ENCODE peak calls at places on chromosome 9, in eight cellular contexts. G is fibroblast of lung, R is A549, U is neural progenitor cell, D is dorsolateral prefrontal cortex, E is breast epithelium, S is coronary artery, N is hepatocyte. H is an unnamed sample.

GRCh38 chr9:105690742-105691141 is 3.6 kb upstream of the TMEM38B start:
- DNase-seq in D (no peak), U (no peak), N (no peak), G (no peak), E (no peak), S (no peak), R (peak; percentile 58), H (no peak)

GRCh38 chr9:71202931-71203330 is 81.5 kb upstream of the TRPM3 start:
- DNase-seq in N (no peak), G (peak; percentile 10), S (no peak), R (no peak), D (no peak), U (no peak), E (no peak), H (no peak)

GRCh38 chr9:109331353-109331752 is 10.5 kb upstream of the EPB41L4B start:
- DNase-seq in N (no peak), E (peak; percentile 97), D (no peak), U (no peak), R (no peak), G (peak; percentile 42), S (no peak), H (peak; percentile 96)

GRCh38 chr9:13144176-13144820 is 135.2 kb downstream of the MPDZ start:
- DNase-seq in S (no peak), E (no peak), D (no peak), R (no peak), U (no peak), G (peak; percentile 7), N (no peak), H (no peak)

GRCh38 chr9:1723616-1724015 is 291.5 kb upstream of the SMARCA2 start:
- DNase-seq in D (no peak), R (no peak), G (no peak), E (no peak), N (no peak), U (no peak), S (no peak), H (no peak)

GRCh38 chr9:131669234-131670172 is 70.4 kb downstream of the RAPGEF1 start:
- DNase-seq in E (no peak), D (no peak), U (no peak), R (no peak), S (no peak), N (no peak), G (no peak), H (no peak)

GRCh38 chr9:110650991-110651411 is 17.6 kb upstream of the MUSK start:
- DNase-seq in G (peak; percentile 94), D (no peak), E (no peak), U (no peak), R (no peak), S (no peak), N (peak; percentile 56), H (no peak)

GRCh38 chr9:133591116-133591910 is 17.9 kb downstream of the FAM163B start:
- DNase-seq in S (no peak), G (no peak), R (no peak), E (no peak), U (no peak), D (no peak), N (no peak), H (peak; percentile 46)

GRCh38 chr9:128706045-128706444 is 3.7 kb downstream of the PKN3 start:
- DNase-seq in D (no peak), N (no peak), S (no peak), U (no peak), G (no peak), E (no peak), R (no peak), H (no peak)

GRCh38 chr9:117034862-117035261 is 347.8 kb downstream of the TRIM32 start:
- DNase-seq in R (no peak), N (peak; percentile 26), E (no peak), G (peak; percentile 1), S (no peak), U (peak; percentile 79), D (no peak), H (no peak)

GRCh38 chr9:108783318-108784127 is 72.3 kb downstream of the ACTL7B start:
- DNase-seq in E (no peak), N (no peak), D (no peak), S (no peak), U (no peak), G (no peak), R (no peak), H (no peak)

DNA sequence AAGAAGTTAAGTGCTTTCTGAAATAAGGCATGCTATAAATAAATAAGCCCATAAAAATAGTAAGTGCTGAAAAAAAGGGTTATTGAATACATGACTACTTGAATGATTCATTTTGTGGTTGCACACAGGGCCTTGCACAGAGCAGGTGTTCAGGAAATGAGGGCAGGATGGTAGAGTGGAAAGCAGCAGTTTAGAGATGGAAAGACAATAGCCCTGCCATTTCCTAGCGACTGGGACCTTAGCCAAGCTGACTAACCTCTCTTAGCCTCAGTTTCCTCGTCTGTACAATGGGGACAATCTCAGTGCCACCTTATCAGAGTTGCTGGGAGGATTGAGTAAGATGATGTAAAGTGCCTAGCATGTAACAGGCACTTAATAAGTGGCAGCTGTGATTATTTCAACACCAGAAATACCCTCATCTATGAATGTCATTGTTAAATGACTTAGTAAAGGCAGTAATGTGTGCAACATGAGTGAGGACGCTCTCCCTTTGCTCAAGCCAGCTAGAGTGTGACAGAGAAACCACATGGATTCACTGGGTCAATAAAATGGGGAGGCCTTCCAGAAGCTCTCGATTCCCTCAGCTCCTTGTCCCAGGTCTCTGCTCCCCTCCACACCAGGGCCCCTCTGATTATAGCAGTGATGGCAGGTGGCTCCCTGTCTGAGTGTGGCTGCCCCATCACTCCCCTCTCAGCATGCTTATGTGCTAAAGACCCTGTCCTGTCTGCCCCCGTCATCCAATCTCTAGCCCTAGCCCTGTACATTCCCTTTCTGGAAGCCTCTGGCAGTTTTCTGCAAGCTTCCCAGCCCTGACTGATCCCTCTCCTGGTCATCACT is 16.0 kb upstream of the PHF19 start:
- DNase-seq in G (peak; percentile 92), D (no peak), N (no peak), R (no peak), S (no peak), U (no peak), E (no peak), H (no peak)
- H3K27ac ChIP-seq in G (no peak overlapping the region), D (no peak overlapping the region), N (peak overlapping the region; percentile 87), R (no peak overlapping the region), S (peak overlapping the region; percentile 79), U (no peak overlapping the region), E (peak overlapping the region; percentile 38), H (no peak overlapping the region)

DNA sequence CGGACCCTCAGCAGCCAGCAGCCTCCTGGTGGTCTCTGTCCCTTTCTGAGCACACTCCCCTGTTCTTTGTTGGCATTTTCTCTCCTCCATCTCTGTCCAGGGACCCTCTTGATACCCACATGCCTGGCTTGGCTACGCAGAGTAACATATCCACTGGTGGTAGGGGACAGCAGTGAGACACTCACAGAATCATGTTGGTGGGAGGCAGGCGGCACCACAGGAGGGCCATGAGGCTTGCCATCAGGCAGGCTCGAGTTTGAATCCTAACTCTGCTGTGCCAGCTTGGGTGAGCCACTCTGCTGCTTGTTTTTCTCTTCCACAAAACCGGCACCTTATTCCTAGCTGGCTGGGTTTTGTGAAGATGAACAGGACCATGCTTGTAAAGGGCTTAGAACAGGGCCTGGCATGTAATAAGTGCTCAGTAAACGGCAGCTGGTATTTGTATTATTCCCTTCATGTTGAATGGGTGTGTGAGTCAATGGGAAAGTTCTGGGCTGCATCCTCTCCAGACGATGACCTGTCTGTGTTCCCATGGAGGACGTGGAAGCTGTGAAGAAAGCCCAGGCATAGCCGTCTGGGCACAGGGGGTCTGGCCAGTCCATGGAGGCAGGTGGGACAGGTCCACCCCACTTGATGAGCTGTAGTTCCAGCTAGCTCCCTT is 2.3 kb downstream of the COL27A1 start:
- DNase-seq in E (no peak), G (peak; percentile 72), S (no peak), U (no peak), D (no peak), N (no peak), R (no peak), H (no peak)
- H3K4me3 ChIP-seq in E (no peak overlapping the region), G (no peak overlapping the region), S (no peak overlapping the region), U (no peak overlapping the region), D (no peak overlapping the region), N (no peak overlapping the region), R (no peak overlapping the region), H (no peak overlapping the region)

GRCh38 chr9:88072831-88073365 is 65.4 kb downstream of the SPATA31C2 start:
- DNase-seq in G (peak; percentile 39), D (no peak), R (no peak), N (no peak), E (no peak), U (no peak), S (no peak), H (no peak)

GRCh38 chr9:88074931-88075330 is 63.3 kb downstream of the SPATA31C2 start:
- DNase-seq in N (no peak), E (no peak), S (no peak), D (no peak), U (no peak), R (no peak), G (no peak), H (no peak)

GRCh38 chr9:88077071-88077617 is 61.1 kb downstream of the SPATA31C2 start:
- DNase-seq in U (no peak), S (no peak), G (no peak), N (no peak), R (no peak), E (no peak), D (no peak), H (no peak)

GRCh38 chr9:88075966-88076285 is 62.3 kb downstream of the SPATA31C2 start:
- DNase-seq in S (no peak), U (no peak), G (no peak), R (no peak), D (no peak), E (no peak), N (no peak), H (no peak)

DNA sequence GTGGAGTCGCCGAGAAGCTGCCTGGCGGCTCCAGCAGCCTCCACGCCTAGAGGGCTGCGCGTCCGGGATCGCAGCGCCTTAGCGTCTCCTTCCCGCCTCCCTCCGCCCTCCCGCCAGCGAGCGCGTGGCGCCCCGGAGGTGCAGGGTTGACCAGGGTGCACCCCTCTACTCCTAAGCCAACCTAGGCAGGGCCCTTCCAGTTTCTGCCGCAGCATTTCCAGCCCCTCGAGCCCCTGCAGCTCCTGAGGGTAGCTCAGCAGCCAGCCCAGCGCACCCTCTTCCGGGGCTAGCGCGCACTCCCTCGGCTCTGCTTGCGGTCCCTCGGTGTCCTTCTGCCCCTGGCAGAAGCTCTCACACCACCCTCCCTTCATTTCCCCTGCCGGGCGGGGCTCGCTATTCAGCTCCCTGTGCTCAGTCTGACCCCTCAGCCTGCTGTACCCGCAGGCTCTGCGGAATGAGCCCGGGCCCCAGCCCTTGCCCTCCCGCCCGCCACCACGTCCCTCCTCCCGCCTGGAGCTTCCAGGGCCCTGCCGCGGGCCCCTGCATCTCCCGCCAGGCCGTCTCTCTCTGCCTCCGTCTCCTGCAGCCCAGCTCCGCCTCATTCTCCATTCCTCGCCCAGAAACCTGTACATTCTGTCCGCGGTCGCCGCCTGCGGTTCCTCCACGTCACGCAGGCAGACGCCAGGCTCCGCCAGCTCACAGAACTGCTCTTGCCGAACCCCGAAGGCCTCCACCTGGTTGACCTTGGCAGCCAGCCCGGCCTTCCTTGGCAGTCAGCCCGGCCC is 61.8 kb downstream of the SPATA31C2 start:
- DNase-seq in G (peak; percentile 90), E (peak; percentile 80), D (peak; percentile 67), N (peak; percentile 90), R (peak; percentile 87), U (peak; percentile 83), S (no peak), H (peak; percentile 98)
- TF ChIP-seq CTCF in G (no peak), E (no peak), D (peak; percentile 11), N (peak; percentile 5), R (peak; percentile 35), U (peak; percentile 33), S (no peak), H (no peak)

DNA sequence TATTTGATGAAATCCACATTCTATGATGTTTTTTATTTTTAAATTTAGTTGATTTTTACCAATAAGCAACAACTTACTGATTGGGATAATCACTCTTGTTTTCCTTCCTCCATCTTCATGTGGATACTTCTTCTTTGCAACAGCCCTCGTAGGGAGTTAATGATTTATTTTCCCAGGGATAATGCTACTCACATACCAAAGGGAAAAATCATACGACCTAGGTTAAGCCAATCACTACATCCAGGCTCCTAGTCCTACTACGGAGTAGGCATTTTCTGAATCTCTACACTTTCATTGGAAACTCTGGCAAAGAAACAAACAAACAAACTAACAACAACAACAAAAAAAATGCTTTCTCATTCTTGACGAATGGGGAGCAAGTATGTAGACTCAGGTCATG is 663.4 kb downstream of the PTPRD start:
- DNase-seq in E (no peak), S (no peak), R (no peak), G (no peak), N (no peak), U (no peak), D (no peak), H (no peak)
- H3K27ac ChIP-seq in E (no peak overlapping the region), S (no peak overlapping the region), R (no peak overlapping the region), G (no peak overlapping the region), N (no peak overlapping the region), U (no peak overlapping the region), D (no peak overlapping the region), H (no peak overlapping the region)